ENCODE peak calls at places on chromosomes 13 and 19, in four cellular contexts. S, X, M and C are unnamed samples.

GRCh38 chr13:101773062-101773461 is 320.6 kb downstream of the ITGBL1 start:
- DNase-seq in X (no peak), M (no peak), S (no peak), C (no peak)

GRCh38 chr19:8576273-8576993 is 809 bp downstream of the MYO1F start:
- DNase-seq in S (no peak), M (no peak), X (no peak), C (no peak)

GRCh38 chr19:9406798-9407352 is 28.5 kb downstream of the ZNF266 start:
- DNase-seq in X (no peak), S (no peak), M (no peak), C (no peak)

GRCh38 chr19:15426485-15427349 is 7.9 kb upstream of the AKAP8L start:
- DNase-seq in S (no peak), M (no peak), X (no peak), C (no peak)

GRCh38 chr19:17041994-17042393 is 15.4 kb upstream of the CPAMD8 start:
- DNase-seq in S (no peak), X (no peak), M (no peak), C (no peak)

GRCh38 chr13:63408227-63409202 is 1992.9 kb upstream of the PCDH20 start:
- DNase-seq in X (no peak), M (no peak), S (no peak), C (no peak)

GRCh38 chr13:114074671-114075315 is 57.6 kb downstream of the RASA3 start:
- DNase-seq in X (no peak), S (no peak), M (no peak), C (no peak)

GRCh38 chr13:91241249-91241648 is 106.2 kb upstream of the MIR17HG start:
- DNase-seq in M (no peak), X (no peak), S (no peak), C (no peak)

GRCh38 chr19:14786421-14786851 is 8.1 kb upstream of the ADGRE2 start:
- DNase-seq in M (peak), S (no peak), X (no peak), C (no peak)

GRCh38 chr19:36719687-36720556 is 32.5 kb downstream of the ZNF567 start:
- DNase-seq in S (no peak), X (no peak), M (no peak), C (no peak)

GRCh38 chr13:107842562-107843180 is 372.7 kb downstream of the LIG4 start:
- DNase-seq in X (no peak), S (no peak), M (no peak), C (no peak)

GRCh38 chr19:41479757-41480191 is 36.8 kb downstream of the ERICH4 start:
- DNase-seq in X (no peak), M (no peak), S (no peak), C (no peak)

GRCh38 chr19:33429891-33430673 is 56.6 kb downstream of the CEBPG start:
- DNase-seq in S (no peak), X (no peak), M (no peak), C (no peak)

GRCh38 chr13:46032341-46032740 is 20.2 kb downstream of the ZC3H13 start:
- DNase-seq in M (no peak), X (no peak), S (no peak), C (no peak)

GRCh38 chr13:21015284-21015683 is 46.1 kb downstream of the LATS2 start:
- DNase-seq in S (no peak), X (no peak), M (no peak), C (no peak)

GRCh38 chr13:106114981-106115554 is 420.4 kb downstream of the EFNB2 start:
- DNase-seq in X (no peak), M (no peak), S (no peak), C (no peak)

GRCh38 chr19:28948531-28948930 is 264.4 kb downstream of the UQCRFS1 start:
- DNase-seq in M (no peak), S (no peak), X (no peak), C (no peak)

GRCh38 chr13:98530236-98530635 is 46.7 kb downstream of the STK24 start:
- DNase-seq in S (no peak), M (no peak), X (no peak), C (no peak)

GRCh38 chr13:88729605-88730004 is 1058.4 kb downstream of the SLITRK5 start:
- DNase-seq in X (no peak), M (no peak), S (no peak), C (no peak)

GRCh38 chr13:98020271-98020670 is 66.8 kb downstream of the IPO5 start:
- DNase-seq in S (no peak), M (no peak), X (no peak), C (no peak)

GRCh38 chr13:30043631-30043925 is 193.2 kb upstream of the UBL3 start:
- DNase-seq in X (no peak), M (no peak), S (no peak), C (no peak)

GRCh38 chr13:20160346-20161274 is at the start of gene GJA3:
- DNase-seq in M (peak), X (no peak), S (no peak), C (no peak)

GRCh38 chr13:58949646-58950045 is 1214.1 kb downstream of the DIAPH3 start:
- DNase-seq in M (peak), X (no peak), S (no peak), C (no peak)

GRCh38 chr13:103009061-103009840 is 57.0 kb downstream of the SLC10A2 start:
- DNase-seq in X (no peak), M (no peak), S (no peak), C (no peak)

GRCh38 chr13:50916701-50917184 is 7.2 kb downstream of the RNASEH2B start:
- DNase-seq in X (no peak), S (no peak), M (no peak), C (no peak)

GRCh38 chr13:93227280-93227905 is 786 bp downstream of the GPC6 start:
- DNase-seq in X (no peak), M (peak), S (peak), C (no peak)

GRCh38 chr13:54536112-54536511 is 1507.5 kb downstream of the OLFM4 start:
- DNase-seq in X (no peak), M (no peak), S (no peak), C (no peak)

GRCh38 chr13:45231722-45232121 is 30.9 kb upstream of the KCTD4 start:
- DNase-seq in M (no peak), X (no peak), S (no peak), C (no peak)

GRCh38 chr19:4069331-4069959 is 2.7 kb upstream of the ZBTB7A start:
- DNase-seq in M (no peak), X (no peak), S (no peak), C (no peak)

GRCh38 chr19:2375341-2376121 is 15.5 kb downstream of the TMPRSS9 start:
- DNase-seq in X (no peak), S (no peak), M (no peak), C (no peak)

GRCh38 chr13:84574851-84575250 is 692.6 kb upstream of the SLITRK1 start:
- DNase-seq in X (no peak), S (no peak), M (no peak), C (no peak)

GRCh38 chr19:44517146-44517545 is 12.3 kb downstream of the CEACAM20 start:
- DNase-seq in M (no peak), X (no peak), S (no peak), C (no peak)

GRCh38 chr19:18843960-18844359 is 12.2 kb downstream of the UPF1 start:
- DNase-seq in M (no peak), S (no peak), X (no peak), C (no peak)

GRCh38 chr13:109787135-109787954 is 962 bp upstream of the IRS2 start:
- DNase-seq in X (no peak), M (peak), S (no peak), C (no peak)

GRCh38 chr19:18435185-18435841 is 2.6 kb downstream of the ISYNA1 start:
- DNase-seq in X (no peak), S (no peak), M (no peak), C (no peak)

GRCh38 chr13:27971236-27971645 is 2.1 kb upstream of the CDX2 start:
- DNase-seq in S (no peak), M (peak), X (no peak), C (no peak)
- TF ChIP-seq POLR2AphosphoS5 in S (no peak), M (no peak), X (no peak), C (no peak)

DNA sequence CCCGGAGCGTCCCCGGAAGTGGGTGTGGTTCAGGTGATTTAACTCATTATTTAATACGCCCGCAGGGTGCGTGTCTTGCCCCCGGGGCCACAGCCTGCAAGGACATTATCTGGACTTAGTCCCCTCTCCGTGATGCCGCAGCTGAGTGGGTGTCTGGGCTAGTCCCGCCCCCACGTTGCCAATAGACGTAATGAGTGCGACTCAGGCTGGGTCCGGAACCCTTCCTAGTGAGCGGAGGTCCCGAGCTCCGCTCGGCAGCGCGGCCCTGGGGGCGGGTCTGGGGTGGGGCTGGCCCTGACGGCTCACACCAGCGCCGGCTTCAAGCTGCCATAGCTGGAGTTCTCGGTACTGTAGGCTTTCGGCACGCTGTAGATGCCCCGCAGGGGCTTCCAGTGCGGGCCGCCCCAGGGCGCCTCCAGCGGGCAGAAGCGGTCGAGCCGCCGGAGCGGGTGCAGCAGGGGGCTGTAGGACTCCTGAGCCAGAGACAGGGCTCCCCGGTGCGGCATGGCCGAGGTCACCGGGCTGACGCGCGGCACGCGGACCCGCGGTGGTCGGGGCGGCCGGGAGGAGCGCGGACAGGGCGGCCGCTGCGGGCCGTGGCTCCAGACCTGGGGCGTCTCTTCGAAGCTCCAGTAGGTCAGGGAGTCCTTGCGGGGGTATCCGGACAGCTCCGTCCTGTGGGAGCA is 918 bp upstream of the LHB start:
- DNase-seq in X (no peak), M (peak), S (peak), C (peak)
- TF ChIP-seq TAF1 in X (no peak), M (no peak), S (no peak), C (no peak)

GRCh38 chr19:47271949-47272348 is 2.7 kb upstream of the INAFM1 start:
- DNase-seq in M (no peak), X (no peak), S (no peak), C (no peak)

GRCh38 chr19:47274071-47274890 is at the start of gene INAFM1:
- DNase-seq in X (peak), S (peak), M (peak), C (peak)

GRCh38 chr19:47274891-47275865 is 493 bp downstream of the INAFM1 start:
- DNase-seq in S (no peak), X (no peak), M (peak), C (peak)

GRCh38 chr19:47272448-47273312 is 2.0 kb upstream of the INAFM1 start:
- DNase-seq in S (no peak), M (peak), X (no peak), C (peak)

GRCh38 chr19:47273313-47274070 is 1.2 kb upstream of the INAFM1 start:
- DNase-seq in S (peak), M (peak), X (no peak), C (peak)
- TF ChIP-seq POLR2A in S (peak), M (peak), X (peak), C (peak)

GRCh38 chr19:10868872-10869547 is 2.3 kb upstream of the CARM1 start:
- DNase-seq in M (no peak), X (no peak), S (no peak), C (no peak)

GRCh38 chr19:10872551-10873107 is 1.3 kb downstream of the CARM1 start:
- DNase-seq in M (no peak), X (no peak), S (no peak), C (no peak)

GRCh38 chr19:10870501-10870954 is 825 bp upstream of the CARM1 start:
- DNase-seq in X (no peak), M (no peak), S (no peak), C (no peak)

GRCh38 chr19:10871711-10872550 is 578 bp downstream of the CARM1 start:
- DNase-seq in M (no peak), X (no peak), S (no peak), C (no peak)

DNA sequence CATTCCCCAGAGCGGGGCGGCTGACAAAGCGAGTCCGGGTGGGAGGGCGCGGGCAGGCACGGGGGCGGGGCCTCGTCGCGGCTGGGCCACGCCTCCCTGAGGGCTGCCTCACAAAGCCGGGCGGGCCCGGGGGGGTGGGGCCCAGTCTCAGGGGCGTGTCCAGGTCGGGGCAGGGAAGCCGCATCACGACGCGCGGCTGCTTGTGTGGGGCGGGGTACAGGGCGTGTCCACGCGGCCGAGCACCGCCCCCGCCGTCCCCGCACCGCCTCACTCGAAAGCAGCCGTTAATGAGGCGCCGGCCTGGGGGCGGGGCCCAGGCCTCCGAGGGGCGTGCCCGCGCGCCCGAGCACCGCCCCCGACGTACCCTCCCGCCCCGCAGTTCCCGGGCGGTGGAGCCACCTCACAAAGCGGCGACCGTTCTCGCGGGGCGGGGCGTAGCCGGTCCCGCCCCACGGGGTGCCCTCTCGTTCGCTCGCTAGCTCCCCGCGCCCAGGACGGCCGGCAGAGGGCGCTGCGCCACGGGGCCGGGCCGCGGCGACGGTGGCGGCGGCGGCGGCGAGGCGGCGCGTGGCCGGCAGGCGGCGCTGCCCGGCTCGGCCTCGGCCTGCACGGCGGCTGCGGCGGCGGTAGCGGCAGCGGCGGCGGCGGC is at the start of gene CARM1:
- DNase-seq in X (peak), M (peak), S (peak), C (peak)
- TF ChIP-seq POLR2AphosphoS5 in X (no peak), M (no peak), S (no peak), C (no peak)

GRCh38 chr19:6793411-6793810 is 20.9 kb downstream of the VAV1 start:
- DNase-seq in X (no peak), S (no peak), M (no peak), C (no peak)
- TF ChIP-seq TAF1 in X (no peak), S (no peak), M (no peak), C (no peak)

GRCh38 chr19:1106841-1107654 is 3.3 kb downstream of the GPX4 start:
- DNase-seq in X (no peak), S (peak), M (no peak), C (no peak)
- TF ChIP-seq POLR2A in X (peak), S (peak), M (peak), C (no peak)